ENCODE peak calls at places on chromosomes 6 and 20, in ten cellular contexts. X is fibroblast of lung; N is CD8-positive, alpha-beta T cell; J is testis; V is fibroblast of pulmonary artery; K is lower lobe of right lung; G is MM.1S; W is PC-3; C is heart left ventricle; S is kidney. A is an unnamed sample.

GRCh38 chr6:53335224-53335994 is 13.3 kb downstream of the ELOVL5 start:
- DNase-seq in W (no peak), S (no peak), N (peak; percentile 65), K (peak; percentile 42), C (no peak), J (no peak), G (peak; percentile 77), V (no peak), X (no peak), A (peak; percentile 89)

GRCh38 chr6:8006208-8006607 is 58.0 kb downstream of the BLOC1S5 start:
- DNase-seq in V (peak; percentile 75), K (no peak), S (no peak), C (no peak), X (peak; percentile 60), J (no peak), G (peak; percentile 55), N (no peak), W (peak; percentile 55), A (no peak)

GRCh38 chr20:50305636-50306477 is 115.2 kb downstream of the CEBPB start:
- DNase-seq in G (no peak), N (no peak), X (peak; percentile 84), W (peak; percentile 48), V (peak; percentile 45), K (no peak), S (peak; percentile 86), C (no peak), J (no peak), A (no peak)

GRCh38 chr6:157800420-157801237 is 22.4 kb upstream of the SNX9 start:
- DNase-seq in X (peak; percentile 82), G (peak; percentile 24), N (no peak), J (no peak), W (peak; percentile 57), V (peak; percentile 75), C (no peak), K (no peak), S (no peak), A (peak; percentile 72)

GRCh38 chr20:56807118-56807517 is 178.0 kb downstream of the TFAP2C start:
- DNase-seq in C (no peak), S (no peak), J (no peak), W (no peak), N (no peak), X (no peak), V (no peak), K (no peak), G (no peak), A (no peak)

GRCh38 chr6:138515657-138516056 is 16.4 kb upstream of the NHSL1 start:
- DNase-seq in N (no peak), C (no peak), V (no peak), X (no peak), S (no peak), W (no peak), J (no peak), K (no peak), G (no peak), A (no peak)

GRCh38 chr6:88492824-88493223 is 326.7 kb upstream of the CNR1 start:
- DNase-seq in K (no peak), X (peak; percentile 12), N (no peak), J (no peak), W (peak; percentile 31), G (peak; percentile 15), V (peak; percentile 63), C (no peak), S (no peak), A (no peak)

GRCh38 chr6:167407239-167408064 is 82.6 kb downstream of the TTLL2 start:
- DNase-seq in S (peak; percentile 46), N (no peak), G (no peak), C (no peak), W (no peak), V (no peak), J (no peak), X (no peak), K (no peak), A (no peak)

GRCh38 chr6:110317646-110318045 is 40.5 kb downstream of the METTL24 start:
- DNase-seq in C (no peak), V (no peak), W (no peak), G (no peak), J (no peak), X (no peak), K (no peak), S (no peak), N (no peak), A (no peak)

GRCh38 chr6:39085129-39085528 is 29.9 kb downstream of the SAYSD1 start:
- DNase-seq in X (no peak), C (no peak), W (no peak), S (no peak), G (no peak), N (no peak), V (no peak), K (no peak), J (no peak), A (no peak)

GRCh38 chr20:3889489-3890409 is 562 bp downstream of the PANK2 start:
- DNase-seq in G (peak; percentile 37), J (peak; percentile 62), C (peak; percentile 77), K (peak; percentile 73), X (no peak), N (peak; percentile 38), W (peak; percentile 27), S (peak; percentile 86), V (no peak), A (no peak)
- TF ChIP-seq CTCF in G (no peak), J (no peak), C (no peak), K (peak; percentile 9), X (no peak), N (no peak), W (no peak), S (no peak), V (no peak), A (no peak)

DNA sequence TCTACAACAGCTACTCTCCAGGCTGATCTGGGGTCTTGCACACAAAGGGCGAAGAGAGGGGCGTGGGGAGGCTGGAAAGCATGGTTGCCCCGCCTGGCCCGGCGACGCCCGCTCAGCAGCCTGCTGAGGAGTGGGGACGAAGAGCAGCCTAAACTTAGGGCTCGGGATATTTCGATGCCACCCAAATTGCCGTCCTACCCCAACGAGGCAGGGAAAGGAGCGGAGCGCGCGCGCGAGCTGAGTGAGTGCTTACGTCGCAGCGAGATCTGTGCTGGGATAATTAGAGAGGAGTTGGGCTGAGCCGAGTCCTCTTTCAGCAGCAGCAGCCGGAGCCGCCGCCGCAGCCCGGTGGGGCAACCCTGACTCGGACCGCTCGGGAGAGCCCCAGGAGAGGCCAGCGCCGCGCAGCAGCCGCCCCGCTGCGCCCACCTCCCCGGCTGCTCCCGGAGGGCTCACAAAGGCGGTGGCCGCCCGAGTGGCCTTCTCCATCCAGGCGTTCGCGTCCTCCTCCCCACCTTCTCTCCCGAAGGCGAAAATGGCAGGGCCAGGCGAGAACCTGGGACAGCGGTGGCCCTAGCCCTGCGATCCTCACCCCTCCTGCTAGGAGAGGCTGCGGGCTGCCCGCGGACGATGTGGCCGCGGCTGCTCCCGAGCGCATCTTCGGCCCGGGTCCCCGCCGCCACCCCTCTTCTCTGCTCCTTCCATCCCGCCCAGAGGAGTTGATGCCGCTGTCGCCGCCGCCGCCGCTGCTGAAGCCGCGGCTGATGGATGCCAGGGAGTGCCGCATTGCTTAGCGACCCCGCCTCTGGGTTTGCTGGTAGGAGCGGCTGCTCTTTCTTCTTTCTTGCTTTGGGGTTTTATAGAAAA is at the start of gene CLVS2:
- DNase-seq in C (peak; percentile 63), V (peak; percentile 34), S (peak; percentile 68), K (no peak), J (peak; percentile 27), N (no peak), G (no peak), X (peak; percentile 20), W (no peak), A (no peak)
- H3K4me3 ChIP-seq in C (peak within 1 kb of the TSS; percentile 38), V (peak within 1 kb of the TSS; percentile 39), S (no peak within 1 kb of the TSS), K (peak within 1 kb of the TSS; percentile 36), J (peak within 1 kb of the TSS; percentile 16), N (no peak within 1 kb of the TSS), G (no peak within 1 kb of the TSS), X (no peak within 1 kb of the TSS), W (no peak within 1 kb of the TSS), A (no peak within 1 kb of the TSS)

DNA sequence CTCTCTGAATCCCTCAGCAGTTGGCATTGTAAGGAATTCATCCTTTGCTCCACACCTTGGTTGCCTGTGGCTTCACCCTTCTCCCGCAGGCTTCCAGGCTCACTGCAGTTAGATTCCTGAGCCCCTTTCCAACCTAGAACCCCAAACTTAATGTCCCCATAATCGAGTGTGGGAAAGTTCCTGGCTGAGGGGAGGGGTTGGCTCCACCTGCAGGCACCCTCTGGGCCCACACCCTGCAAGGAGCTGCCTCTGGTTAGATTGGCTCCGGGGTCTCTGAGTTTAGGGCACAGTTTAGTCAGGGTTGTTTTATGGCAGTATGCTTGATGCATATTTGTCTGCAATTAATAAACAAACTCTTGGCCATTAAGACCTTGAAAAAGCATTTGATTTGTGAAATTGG is 63.4 kb downstream of the MTHFD1L start:
- DNase-seq in V (no peak), N (no peak), J (no peak), K (no peak), G (no peak), S (no peak), C (no peak), W (no peak), X (no peak), A (no peak)
- TF ChIP-seq CTCF in V (peak; percentile 40), N (no peak), J (no peak), K (no peak), G (peak; percentile 28), S (no peak), C (no peak), W (peak; percentile 50), X (peak; percentile 34), A (peak; percentile 54)

GRCh38 chr20:15703171-15703911 is 869.9 kb downstream of the KIF16B start:
- DNase-seq in C (no peak), N (no peak), G (no peak), K (no peak), X (peak; percentile 5), S (no peak), V (peak; percentile 38), J (no peak), W (peak; percentile 99), A (no peak)

GRCh38 chr20:15700147-15700765 is 873.0 kb downstream of the KIF16B start:
- DNase-seq in C (no peak), N (no peak), S (no peak), X (no peak), K (no peak), J (peak; percentile 63), W (no peak), V (no peak), G (no peak), A (no peak)

GRCh38 chr20:15702161-15702560 is 871.1 kb downstream of the KIF16B start:
- DNase-seq in J (no peak), N (no peak), G (no peak), C (no peak), K (no peak), V (peak; percentile 8), X (peak; percentile 3), W (no peak), S (no peak), A (no peak)

DNA sequence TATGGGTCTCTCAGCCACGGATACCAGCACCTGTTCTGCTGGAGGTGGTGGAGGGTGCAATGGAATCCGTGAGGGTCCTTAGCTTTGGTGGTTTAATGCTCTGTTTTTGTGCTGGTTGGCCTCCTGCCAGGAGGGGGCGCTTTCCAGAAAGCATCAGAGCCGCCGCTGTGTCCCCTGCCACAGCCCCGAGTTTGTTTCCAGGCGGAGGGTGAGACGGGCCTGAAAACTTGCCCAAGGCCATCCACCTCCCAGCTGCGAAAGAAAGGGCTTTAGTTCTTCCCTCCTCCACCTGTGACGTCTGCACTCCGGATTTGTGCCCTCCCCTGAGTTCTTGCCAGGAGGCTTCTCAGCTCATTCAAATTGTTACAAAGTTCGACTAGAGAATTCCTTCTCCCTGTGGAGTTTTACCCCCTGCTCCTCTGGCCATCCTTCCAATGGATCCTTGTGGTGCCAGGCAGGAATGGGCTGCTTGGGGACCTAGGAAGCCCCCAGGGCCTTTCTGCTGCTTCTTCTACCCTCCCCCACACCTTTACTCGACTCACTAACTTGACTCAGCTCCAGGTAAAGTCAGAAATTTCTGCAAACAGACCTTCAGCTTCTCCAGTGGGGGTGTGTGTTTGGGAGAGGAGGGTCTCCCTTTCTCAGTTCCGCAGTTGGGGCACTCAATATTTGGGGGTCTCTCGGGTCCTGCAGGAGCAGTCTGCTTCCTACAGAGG is 873.7 kb downstream of the KIF16B start:
- DNase-seq in S (no peak), K (no peak), N (no peak), C (no peak), X (no peak), J (peak; percentile 96), G (no peak), V (no peak), W (peak; percentile 12), A (no peak)
- H3K4me3 ChIP-seq in S (no peak overlapping the region), K (no peak overlapping the region), N (no peak overlapping the region), C (no peak overlapping the region), X (no peak overlapping the region), J (peak overlapping the region; percentile 51), G (no peak overlapping the region), V (no peak overlapping the region), W (no peak overlapping the region), A (no peak overlapping the region)